ENCODE peak calls at places on chromosomes 4 and X, in four cellular contexts. One of them, this sample, is unnamed.

GRCh38 chrX:11423362-11423818 is 130.2 kb downstream of the AMELX start:
- DNase-seq in HCT116: no peak
- DNase-seq in right lobe of liver: no peak
- DNase-seq in IMR-90: peak
- DNase-seq in this sample: peak

GRCh38 chrX:100748133-100748532 is 16.2 kb upstream of the SYTL4 start:
- DNase-seq in HCT116: peak
- DNase-seq in right lobe of liver: no peak
- DNase-seq in IMR-90: no peak
- DNase-seq in this sample: no peak

GRCh38 chrX:125436855-125437254 is 117.2 kb downstream of the TEX13C start:
- DNase-seq in HCT116: no peak
- DNase-seq in right lobe of liver: no peak
- DNase-seq in IMR-90: no peak
- DNase-seq in this sample: no peak

GRCh38 chr4:73593631-73594241 is 26.5 kb downstream of the RASSF6 start:
- DNase-seq in HCT116: peak
- DNase-seq in right lobe of liver: no peak
- DNase-seq in IMR-90: peak
- DNase-seq in this sample: peak

GRCh38 chr4:109826719-109827118 is 1.1 kb upstream of the RRH start:
- DNase-seq in HCT116: no peak
- DNase-seq in right lobe of liver: no peak
- DNase-seq in IMR-90: peak
- DNase-seq in this sample: peak

GRCh38 chrX:54570332-54570731 is 40.3 kb downstream of the GNL3L start:
- DNase-seq in HCT116: no peak
- DNase-seq in right lobe of liver: no peak
- DNase-seq in IMR-90: no peak
- DNase-seq in this sample: no peak

GRCh38 chrX:93346309-93346708 is 327.1 kb downstream of the NAP1L3 start:
- DNase-seq in HCT116: no peak
- DNase-seq in right lobe of liver: no peak
- DNase-seq in IMR-90: no peak
- DNase-seq in this sample: no peak

GRCh38 chrX:17738002-17738713 is 865 bp downstream of the SCML1 start:
- DNase-seq in HCT116: no peak
- DNase-seq in right lobe of liver: peak
- DNase-seq in IMR-90: peak
- DNase-seq in this sample: peak

GRCh38 chrX:29653721-29654120 is 561.6 kb upstream of the MAGEB2 start:
- DNase-seq in HCT116: no peak
- DNase-seq in right lobe of liver: no peak
- DNase-seq in IMR-90: no peak
- DNase-seq in this sample: no peak

GRCh38 chrX:48899078-48899410 is 1.3 kb downstream of the PQBP1 start:
- DNase-seq in HCT116: no peak
- DNase-seq in right lobe of liver: no peak
- DNase-seq in IMR-90: no peak
- DNase-seq in this sample: no peak

GRCh38 chrX:140050906-140051305 is 85.6 kb upstream of the CXorf66 start:
- DNase-seq in HCT116: no peak
- DNase-seq in right lobe of liver: no peak
- DNase-seq in IMR-90: peak
- DNase-seq in this sample: peak

DNA sequence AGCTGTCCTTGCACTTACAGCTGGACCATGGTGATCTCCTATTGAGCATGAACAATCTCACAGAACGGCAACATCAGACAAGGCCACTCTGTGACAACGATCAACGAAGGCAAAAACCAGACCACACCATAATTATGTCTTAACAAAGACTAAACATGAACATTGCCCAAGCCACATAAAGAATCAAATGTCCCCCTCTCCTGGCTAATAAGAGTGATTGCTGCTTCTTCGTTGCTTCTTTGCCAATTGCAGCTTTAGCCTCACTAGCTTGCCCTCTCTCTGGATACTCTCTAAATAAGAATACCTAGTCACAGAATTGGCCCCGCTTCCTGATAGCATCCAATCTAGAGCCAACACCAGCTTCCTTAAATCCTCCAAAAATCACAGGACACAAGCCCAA is 41.5 kb upstream of the PGRMC1 start:
- DNase-seq in HCT116: no peak
- DNase-seq in right lobe of liver: no peak
- DNase-seq in IMR-90: no peak
- DNase-seq in this sample: peak
- TF ChIP-seq CTCF in HCT116: peak
- TF ChIP-seq CTCF in right lobe of liver: peak
- TF ChIP-seq CTCF in IMR-90: no peak
- TF ChIP-seq CTCF in this sample: peak

GRCh38 chr4:5615496-5616075 is 92.8 kb downstream of the EVC2 start:
- DNase-seq in HCT116: no peak
- DNase-seq in right lobe of liver: no peak
- DNase-seq in IMR-90: no peak
- DNase-seq in this sample: no peak
- H3K4me3 ChIP-seq in HCT116: no peak
- H3K4me3 ChIP-seq in right lobe of liver: no peak
- H3K4me3 ChIP-seq in IMR-90: no peak
- H3K4me3 ChIP-seq in this sample: no peak

GRCh38 chr4:129526812-129527211 is 430.9 kb downstream of the C4orf33 start:
- DNase-seq in HCT116: peak
- DNase-seq in right lobe of liver: no peak
- DNase-seq in IMR-90: no peak
- DNase-seq in this sample: peak
- TF ChIP-seq CTCF in HCT116: peak
- TF ChIP-seq CTCF in right lobe of liver: peak
- TF ChIP-seq CTCF in IMR-90: no peak
- TF ChIP-seq CTCF in this sample: peak

GRCh38 chr4:113952452-113953029 is 26.9 kb downstream of the ARSJ start:
- DNase-seq in HCT116: peak
- DNase-seq in right lobe of liver: no peak
- DNase-seq in IMR-90: peak
- DNase-seq in this sample: peak

GRCh38 chr4:113947484-113947883 is 32.0 kb downstream of the ARSJ start:
- DNase-seq in HCT116: no peak
- DNase-seq in right lobe of liver: no peak
- DNase-seq in IMR-90: no peak
- DNase-seq in this sample: no peak

GRCh38 chr4:113953888-113954287 is 25.6 kb downstream of the ARSJ start:
- DNase-seq in HCT116: no peak
- DNase-seq in right lobe of liver: no peak
- DNase-seq in IMR-90: no peak
- DNase-seq in this sample: no peak

GRCh38 chr4:113951263-113951662 is 28.2 kb downstream of the ARSJ start:
- DNase-seq in HCT116: peak
- DNase-seq in right lobe of liver: no peak
- DNase-seq in IMR-90: peak
- DNase-seq in this sample: peak

DNA sequence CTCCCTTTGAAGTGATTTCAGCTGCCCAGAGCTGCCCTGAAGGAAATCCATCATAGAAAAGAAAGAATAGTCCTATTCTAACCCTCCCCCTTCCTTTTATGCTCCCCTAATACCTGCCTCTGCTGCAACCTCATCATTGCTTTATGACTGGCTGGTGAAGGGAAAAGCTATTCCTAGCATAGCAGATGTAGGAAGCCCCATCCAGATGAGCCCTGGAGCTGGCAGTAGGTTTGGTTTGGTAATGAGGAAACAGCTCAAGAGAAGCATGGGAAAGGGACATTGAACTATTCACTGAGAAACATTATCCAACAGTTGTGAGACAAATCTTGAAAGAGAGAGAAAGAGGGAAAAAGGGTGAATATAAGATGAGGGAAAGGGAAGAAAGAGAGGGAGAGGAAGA is 29.2 kb downstream of the ARSJ start:
- DNase-seq in HCT116: no peak
- DNase-seq in right lobe of liver: no peak
- DNase-seq in IMR-90: no peak
- DNase-seq in this sample: no peak
- H3K4me3 ChIP-seq in HCT116: no peak
- H3K4me3 ChIP-seq in right lobe of liver: no peak
- H3K4me3 ChIP-seq in IMR-90: no peak
- H3K4me3 ChIP-seq in this sample: no peak

DNA sequence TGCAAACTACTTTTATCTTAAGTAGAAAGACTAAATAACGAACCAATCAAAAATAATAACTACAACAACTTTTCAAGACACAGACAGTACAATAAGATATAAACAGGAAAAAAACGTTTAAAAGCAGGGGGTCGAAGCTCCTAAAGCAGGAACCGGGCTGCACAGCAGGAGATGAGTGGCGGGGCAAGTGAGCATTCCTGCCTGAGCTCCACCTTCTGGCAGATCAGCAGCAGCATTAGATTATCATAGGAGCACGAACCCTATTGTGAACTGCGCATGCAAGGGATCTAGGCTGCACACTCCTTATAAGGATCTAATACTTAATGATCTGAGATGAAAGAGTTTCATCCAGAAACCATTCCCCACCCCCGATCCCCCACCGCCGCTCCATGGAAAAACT is 146.2 kb downstream of the TEX11 start:
- DNase-seq in HCT116: peak
- DNase-seq in right lobe of liver: no peak
- DNase-seq in IMR-90: no peak
- DNase-seq in this sample: no peak
- TF ChIP-seq CTCF in HCT116: peak
- TF ChIP-seq CTCF in right lobe of liver: no peak
- TF ChIP-seq CTCF in IMR-90: no peak
- TF ChIP-seq CTCF in this sample: no peak

This sample was measured in fibroblast of the aortic adventitia.